ENCODE peak calls at places on chromosome 10, in four cellular contexts. O is kidney epithelial cell, Y is cardiac fibroblast, N is K562. R is an unnamed sample.
A peak's percentile ranks its signal among the peaks of the same experiment; 100 is the strongest.

GRCh38 chr10:61031341-61031740 is 87.4 kb upstream of the RHOBTB1 start:
- DNase-seq in Y (no peak), O (no peak), N (no peak), R (no peak)

GRCh38 chr10:58115218-58116050 is 152.3 kb downstream of the IPMK start:
- DNase-seq in N (no peak), Y (peak; percentile 1), O (no peak), R (no peak)

GRCh38 chr10:92920866-92921265 is 72.5 kb downstream of the EXOC6 start:
- DNase-seq in Y (no peak), O (no peak), N (no peak), R (no peak)

GRCh38 chr10:86668297-86669165 is at the start of gene LDB3:
- DNase-seq in N (no peak), O (no peak), Y (peak; percentile 51), R (no peak)

GRCh38 chr10:70125918-70126590 is 6.6 kb downstream of the AIFM2 start:
- DNase-seq in N (no peak), Y (no peak), O (no peak), R (no peak)

GRCh38 chr10:113960617-113961260 is 82.9 kb upstream of the ADRB1 start:
- DNase-seq in Y (peak; percentile 12), N (no peak), O (peak; percentile 29), R (no peak)

GRCh38 chr10:74813860-74814259 is 12.5 kb upstream of the KAT6B start:
- DNase-seq in N (no peak), Y (no peak), O (no peak), R (no peak)

GRCh38 chr10:110324805-110325280 is 20.1 kb upstream of the SMNDC1 start:
- DNase-seq in Y (no peak), N (no peak), O (no peak), R (no peak)

GRCh38 chr10:50988792-50989191 is 85.5 kb upstream of the PRKG1 start:
- DNase-seq in O (no peak), N (peak; percentile 17), Y (peak; percentile 74), R (no peak)

GRCh38 chr10:86650151-86650550 is 4.2 kb upstream of the OPN4 start:
- DNase-seq in O (no peak), Y (no peak), N (no peak), R (no peak)

GRCh38 chr10:101766753-101767599 is 8.9 kb downstream of the FGF8 start:
- DNase-seq in Y (no peak), N (no peak), O (no peak), R (peak; percentile 10)

GRCh38 chr10:30028006-30028441 is 31.4 kb downstream of the JCAD start:
- DNase-seq in O (no peak), Y (no peak), N (no peak), R (no peak)

GRCh38 chr10:66772511-66772910 is 153.3 kb upstream of the LRRTM3 start:
- DNase-seq in O (no peak), N (no peak), Y (peak; percentile 22), R (no peak)

GRCh38 chr10:59843733-59844132 is 62.6 kb downstream of the CCDC6 start:
- DNase-seq in Y (no peak), O (no peak), N (no peak), R (no peak)

GRCh38 chr10:95048206-95048605 is 21.1 kb downstream of the CYP2C8 start:
- DNase-seq in O (no peak), Y (no peak), N (no peak), R (no peak)

GRCh38 chr10:131899695-131900349 is 986 bp upstream of the PPP2R2D start:
- DNase-seq in N (no peak), O (no peak), Y (no peak), R (no peak)

GRCh38 chr10:24958701-24959392 is 6.4 kb upstream of the PRTFDC1 start:
- DNase-seq in O (no peak), Y (peak; percentile 73), N (peak; percentile 78), R (no peak)

GRCh38 chr10:83333566-83333965 is 805.7 kb upstream of the GHITM start:
- DNase-seq in O (no peak), Y (no peak), N (no peak), R (no peak)

GRCh38 chr10:49173201-49173772 is 14.9 kb downstream of the TMEM273 start:
- DNase-seq in Y (no peak), O (no peak), N (peak; percentile 94), R (no peak)

GRCh38 chr10:12181065-12181775 is 14.5 kb downstream of the NUDT5 start:
- DNase-seq in O (no peak), Y (peak; percentile 33), N (no peak), R (peak; percentile 74)

GRCh38 chr10:102535481-102536147 is 31.8 kb downstream of the SUFU start:
- DNase-seq in O (no peak), Y (no peak), N (no peak), R (no peak)

GRCh38 chr10:71753091-71753959 is 20.0 kb downstream of the VSIR start:
- DNase-seq in O (no peak), Y (no peak), N (peak; percentile 75), R (peak; percentile 97)

GRCh38 chr10:18000601-18001000 is 48.9 kb downstream of the SLC39A12 start:
- DNase-seq in Y (no peak), N (no peak), O (no peak), R (no peak)

GRCh38 chr10:110429301-110429700 is 68.4 kb upstream of the DUSP5 start:
- DNase-seq in Y (peak; percentile 39), N (no peak), O (no peak), R (peak; percentile 33)

GRCh38 chr10:28393956-28394568 is 91.2 kb upstream of the MPP7 start:
- DNase-seq in Y (peak; percentile 75), O (peak; percentile 16), N (peak; percentile 77), R (peak; percentile 67)

GRCh38 chr10:5606864-5607263 is 59.5 kb downstream of the ASB13 start:
- DNase-seq in N (peak; percentile 25), O (no peak), Y (no peak), R (no peak)

GRCh38 chr10:3468919-3469638 is 296.5 kb upstream of the PITRM1 start:
- DNase-seq in Y (peak; percentile 97), O (peak; percentile 75), N (no peak), R (peak; percentile 66)

GRCh38 chr10:63236113-63236935 is 103.2 kb downstream of the NRBF2 start:
- DNase-seq in Y (peak; percentile 92), N (peak; percentile 63), O (peak; percentile 90), R (peak; percentile 50)

GRCh38 chr10:86538547-86538946 is 17.0 kb upstream of the WAPL start:
- DNase-seq in O (no peak), N (no peak), Y (no peak), R (no peak)

GRCh38 chr10:99754670-99755069 is 22.6 kb downstream of the CUTC start:
- DNase-seq in O (no peak), Y (peak; percentile 32), N (no peak), R (no peak)

GRCh38 chr10:102723989-102724388 is 9.6 kb downstream of the SFXN2 start:
- DNase-seq in Y (no peak), N (no peak), O (no peak), R (no peak)

DNA sequence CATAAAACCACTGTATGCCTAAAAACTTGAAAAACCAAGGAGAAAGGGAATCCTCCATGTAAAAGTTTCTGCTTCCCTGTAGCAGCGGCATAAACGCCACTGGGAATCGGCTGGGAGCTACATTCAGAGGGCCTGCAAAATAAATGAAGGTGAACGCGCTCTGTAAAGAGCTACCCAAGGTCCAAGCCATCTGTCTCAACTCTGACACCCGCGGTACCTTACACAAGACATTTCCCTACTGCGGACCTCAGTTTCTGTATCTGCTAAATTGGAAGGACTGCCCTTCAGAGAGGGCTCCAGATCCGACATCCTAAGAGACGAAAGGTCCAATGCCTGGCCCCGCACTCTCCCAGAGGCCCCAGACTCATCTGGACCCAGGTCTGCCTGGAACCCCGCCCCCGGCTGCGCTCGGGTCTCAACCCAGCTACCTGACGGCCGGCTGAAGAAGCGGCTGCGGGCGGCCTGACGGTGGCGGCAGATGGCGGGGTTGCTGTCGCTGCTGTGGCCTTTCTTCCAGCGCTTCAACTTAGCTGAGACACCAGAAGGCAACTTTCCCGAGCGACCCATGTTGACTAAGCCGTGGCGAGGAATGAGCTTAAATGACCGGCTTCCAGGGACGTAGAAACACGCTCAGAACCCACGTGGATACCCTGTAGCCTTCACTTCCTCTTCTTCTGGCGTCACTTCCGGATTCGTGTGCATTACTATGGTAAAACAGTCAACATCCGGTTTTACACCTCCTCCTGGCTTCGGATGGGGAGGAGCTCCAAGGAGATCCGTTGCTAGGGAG is at the start of gene RRP12:
- DNase-seq in Y (peak; percentile 99), O (peak; percentile 97), N (peak; percentile 96), R (peak; percentile 97)
- TF ChIP-seq CTCF in Y (peak; percentile 9), O (no peak), N (peak; percentile 14), R (no peak)

GRCh38 chr10:116785282-116785681 is 42.9 kb upstream of the HSPA12A start:
- DNase-seq in O (no peak), N (no peak), Y (no peak), R (no peak)

GRCh38 chr10:116784651-116785050 is 42.3 kb upstream of the HSPA12A start:
- DNase-seq in O (no peak), Y (no peak), N (no peak), R (no peak)

GRCh38 chr10:116785867-116786266 is 43.5 kb upstream of the HSPA12A start:
- DNase-seq in Y (no peak), O (no peak), N (no peak), R (no peak)

GRCh38 chr10:116787018-116787674 is 44.8 kb upstream of the HSPA12A start:
- DNase-seq in O (no peak), N (no peak), Y (no peak), R (no peak)

GRCh38 chr10:116787893-116788665 is 45.7 kb upstream of the HSPA12A start:
- DNase-seq in N (peak; percentile 62), O (no peak), Y (peak; percentile 74), R (no peak)
- TF ChIP-seq CTCF in N (peak; percentile 93), O (peak; percentile 98), Y (peak; percentile 98), R (peak; percentile 99)

DNA sequence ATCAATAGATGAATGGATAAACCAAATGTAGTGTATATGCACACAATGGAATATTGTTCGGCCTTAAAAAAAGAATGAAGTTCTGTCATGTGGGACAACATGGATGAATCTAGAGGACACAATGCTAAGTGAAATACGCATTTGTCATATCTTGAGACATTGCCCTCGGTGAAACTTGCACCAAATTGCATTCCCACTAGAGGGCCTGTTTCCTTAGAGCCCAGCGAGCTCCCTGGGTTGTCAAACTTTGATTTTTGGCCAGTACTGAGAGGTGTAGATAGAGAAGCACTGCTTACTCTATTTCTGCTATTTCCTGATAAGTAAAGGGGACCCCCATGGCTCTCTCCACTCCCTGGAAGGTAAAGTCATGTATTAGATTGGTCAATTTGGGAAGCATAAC is 157.1 kb downstream of the GPAM start:
- DNase-seq in Y (no peak), O (no peak), N (no peak), R (no peak)
- TF ChIP-seq CTCF in Y (no peak), O (no peak), N (no peak), R (no peak)

DNA sequence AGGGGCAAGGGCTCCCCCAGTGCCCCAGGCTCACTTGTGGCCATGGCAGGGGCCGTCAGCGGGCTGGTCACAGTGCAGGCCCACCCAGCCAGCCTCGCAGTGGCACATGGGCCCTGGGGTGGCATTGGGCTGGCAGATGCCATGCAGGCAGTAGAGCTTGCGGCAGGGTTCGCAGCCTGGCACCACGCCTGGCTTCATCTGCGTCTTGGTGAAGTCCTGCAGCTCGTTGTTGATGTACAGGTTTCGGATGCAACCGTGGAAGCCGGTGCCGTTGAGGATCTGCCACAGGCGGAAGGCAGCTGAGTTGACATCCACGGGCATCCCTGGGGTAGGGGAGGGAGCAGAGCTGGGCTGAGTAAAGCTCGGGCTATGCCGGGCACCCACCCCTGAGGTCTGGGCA is 170.6 kb downstream of the LCOR start:
- DNase-seq in N (no peak), Y (no peak), O (no peak), R (no peak)
- TF ChIP-seq CTCF in N (no peak), Y (no peak), O (no peak), R (no peak)

R was measured in CD14-positive monocyte.